ENCODE peak calls at places on chromosome 2, in eight cellular contexts. J is GM06990; X is body of pancreas; I is brain microvascular endothelial cell; P is putamen; E is Ammon's horn; K is fibroblast of the aortic adventitia; O is activated CD8-positive, alpha-beta memory T cell treated with anti-CD3 and anti-CD28 coated beads for 24 hours. Y is an unnamed sample.

GRCh38 chr2:85429213-85429923 is 10.9 kb downstream of the SH2D6 start:
- DNase-seq in J (no peak), X (no peak), I (no peak), P (no peak), E (peak; percentile 48), K (no peak), O (no peak), Y (no peak)

GRCh38 chr2:181426687-181427086 is 30.5 kb upstream of the ITGA4 start:
- DNase-seq in J (no peak), X (no peak), I (no peak), P (no peak), E (no peak), K (no peak), O (no peak), Y (no peak)

GRCh38 chr2:236125541-236125940 is 42.6 kb downstream of the GBX2 start:
- DNase-seq in J (no peak), X (no peak), I (no peak), P (no peak), E (no peak), K (no peak), O (no peak), Y (no peak)

GRCh38 chr2:162333968-162334367 is 10.0 kb upstream of the GCA start:
- DNase-seq in J (no peak), X (peak; percentile 21), I (peak; percentile 11), P (no peak), E (peak; percentile 63), K (no peak), O (no peak), Y (peak; percentile 24)

GRCh38 chr2:55590810-55591440 is 26.5 kb downstream of the PPP4R3B start:
- DNase-seq in J (peak; percentile 28), X (no peak), I (no peak), P (peak; percentile 55), E (no peak), K (peak; percentile 7), O (no peak), Y (no peak)

GRCh38 chr2:26786207-26787023 is 559 bp downstream of the CENPA start:
- DNase-seq in J (peak; percentile 67), X (no peak), I (no peak), P (no peak), E (no peak), K (no peak), O (no peak), Y (no peak)

GRCh38 chr2:59888015-59888414 is 665.4 kb downstream of the BCL11A start:
- DNase-seq in J (peak; percentile 5), X (no peak), I (no peak), P (no peak), E (no peak), K (no peak), O (no peak), Y (no peak)

GRCh38 chr2:12052771-12053170 is 306.3 kb downstream of the LPIN1 start:
- DNase-seq in J (no peak), X (no peak), I (no peak), P (no peak), E (no peak), K (no peak), O (no peak), Y (no peak)

Y was measured in G401.